ENCODE peak calls at places on chromosomes 5 and 9, in four cellular contexts. J, D, M and Q are unnamed samples.

GRCh38 chr5:84292788-84293653 is 91.7 kb downstream of the EDIL3 start:
- DNase-seq in J (no peak), D (no peak), M (no peak), Q (no peak)

GRCh38 chr5:73213566-73213998 is 40.6 kb downstream of the TMEM174 start:
- DNase-seq in J (no peak), D (no peak), M (peak; percentile 62), Q (no peak)

GRCh38 chr9:2502760-2503159 is 118.8 kb upstream of the VLDLR start:
- DNase-seq in J (no peak), D (no peak), M (no peak), Q (no peak)

GRCh38 chr5:112127856-112128255 is 291.2 kb downstream of the EPB41L4A start:
- DNase-seq in J (no peak), D (no peak), M (no peak), Q (no peak)

GRCh38 chr9:89466451-89467277 is 31.2 kb downstream of the SEMA4D start:
- DNase-seq in J (no peak), D (no peak), M (no peak), Q (no peak)

GRCh38 chr5:125390316-125390715 is 643.9 kb upstream of the ZNF608 start:
- DNase-seq in J (no peak), D (no peak), M (no peak), Q (no peak)

GRCh38 chr9:26950521-26950920 is 3.5 kb upstream of the PLAA start:
- DNase-seq in J (no peak), D (no peak), M (no peak), Q (no peak)

GRCh38 chr9:34992376-34992951 is 2.9 kb downstream of the DNAJB5 start:
- DNase-seq in J (no peak), D (peak; percentile 62), M (no peak), Q (no peak)

GRCh38 chr5:148474025-148474511 is 90.3 kb downstream of the FBXO38 start:
- DNase-seq in J (no peak), D (no peak), M (no peak), Q (no peak)

GRCh38 chr5:113199122-113199905 is 222.7 kb downstream of the DCP2 start:
- DNase-seq in J (no peak), D (peak; percentile 72), M (no peak), Q (no peak)

GRCh38 chr9:114894206-114894605 is 36.2 kb downstream of the TNFSF8 start:
- DNase-seq in J (no peak), D (no peak), M (no peak), Q (no peak)

GRCh38 chr9:135328485-135329417 is 150.8 kb upstream of the PPP1R26 start:
- DNase-seq in J (no peak), D (no peak), M (peak; percentile 3), Q (peak; percentile 29)

GRCh38 chr9:129102791-129103594 is 7.6 kb downstream of the CRAT start:
- DNase-seq in J (no peak), D (peak; percentile 52), M (peak; percentile 61), Q (peak; percentile 74)